ENCODE peak calls at places on chromosomes 6 and 20, in four cellular contexts. D is GM12878, Q is stomach, S is PC-9. Y is an unnamed sample.

GRCh38 chr6:70414813-70415212 is 1.5 kb downstream of the FAM135A start:
- DNase-seq in Q (no peak), S (no peak), D (no peak), Y (no peak)

GRCh38 chr6:155186052-155186658 is 77.7 kb upstream of the CLDN20 start:
- DNase-seq in D (no peak), Q (no peak), S (no peak), Y (no peak)

GRCh38 chr6:117264487-117265424 is 602 bp upstream of the VGLL2 start:
- DNase-seq in S (no peak), Q (no peak), D (no peak), Y (no peak)

GRCh38 chr6:156977527-156978291 is 200.5 kb downstream of the ARID1B start:
- DNase-seq in S (no peak), D (no peak), Q (peak), Y (no peak)

GRCh38 chr20:6492396-6493055 is 275.0 kb upstream of the BMP2 start:
- DNase-seq in S (no peak), Q (no peak), D (no peak), Y (peak)

GRCh38 chr6:105814745-105815536 is 271.2 kb upstream of the PRDM1 start:
- DNase-seq in S (no peak), D (no peak), Q (no peak), Y (no peak)

GRCh38 chr6:69784595-69785377 is 12.0 kb downstream of the LMBRD1 start:
- DNase-seq in Q (no peak), S (no peak), D (no peak), Y (no peak)

GRCh38 chr20:3046677-3047462 is 1.0 kb downstream of the MRPS26 start:
- DNase-seq in S (peak), D (no peak), Q (peak), Y (peak)

GRCh38 chr6:107315116-107315515 is 144.2 kb downstream of the PDSS2 start:
- DNase-seq in Q (no peak), D (no peak), S (no peak), Y (no peak)

GRCh38 chr20:41014557-41015088 is 14.0 kb upstream of the TOP1 start:
- DNase-seq in D (no peak), Q (no peak), S (no peak), Y (no peak)

GRCh38 chr6:30163090-30163917 is at the start of gene TRIM15:
- DNase-seq in D (no peak), Q (no peak), S (no peak), Y (peak)

GRCh38 chr6:117138920-117139319 is 126.4 kb upstream of the VGLL2 start:
- DNase-seq in D (no peak), S (no peak), Q (no peak), Y (no peak)

GRCh38 chr6:83270971-83271714 is 78.0 kb downstream of the RWDD2A start:
- DNase-seq in Q (no peak), D (no peak), S (no peak), Y (no peak)

GRCh38 chr20:8808180-8808535 is 260.7 kb upstream of the PLCB4 start:
- DNase-seq in Q (peak), D (no peak), S (no peak), Y (no peak)

GRCh38 chr20:5160882-5161281 is 34.1 kb downstream of the CDS2 start:
- DNase-seq in S (no peak), D (no peak), Q (no peak), Y (no peak)

GRCh38 chr6:151431336-151431735 is 20.6 kb downstream of the RMND1 start:
- DNase-seq in Q (no peak), S (no peak), D (no peak), Y (no peak)

DNA sequence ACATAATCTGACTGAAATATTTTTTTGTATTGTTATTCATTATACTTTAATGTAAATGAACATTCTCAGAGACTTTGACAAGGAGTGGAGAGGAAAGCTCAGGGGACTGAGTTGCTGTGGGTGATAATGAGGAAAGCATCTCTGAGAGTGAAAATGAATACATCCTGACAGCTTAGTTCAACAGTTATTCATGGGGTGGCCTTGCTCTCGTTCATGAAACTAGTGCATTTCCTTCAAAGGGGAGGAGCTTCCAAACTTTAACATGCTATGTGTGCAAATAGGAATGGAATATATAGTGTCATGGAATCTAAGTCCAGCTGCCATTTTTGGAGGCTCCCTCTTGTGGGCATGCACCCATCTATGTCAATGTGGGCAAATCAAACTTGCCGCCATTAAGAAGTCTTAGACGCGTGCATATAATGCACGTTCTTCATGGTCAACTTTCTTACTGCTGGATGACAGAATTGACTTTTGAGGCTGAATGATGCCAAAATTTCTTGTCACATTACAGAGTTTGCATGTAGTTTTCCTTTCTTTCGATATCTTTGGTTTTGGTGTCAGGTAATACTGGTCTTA is 124.3 kb upstream of the TMEM170B start:
- DNase-seq in D (no peak), Q (no peak), S (no peak), Y (no peak)
- TF ChIP-seq CTCF in D (peak), Q (no peak), S (no peak), Y (no peak)

DNA sequence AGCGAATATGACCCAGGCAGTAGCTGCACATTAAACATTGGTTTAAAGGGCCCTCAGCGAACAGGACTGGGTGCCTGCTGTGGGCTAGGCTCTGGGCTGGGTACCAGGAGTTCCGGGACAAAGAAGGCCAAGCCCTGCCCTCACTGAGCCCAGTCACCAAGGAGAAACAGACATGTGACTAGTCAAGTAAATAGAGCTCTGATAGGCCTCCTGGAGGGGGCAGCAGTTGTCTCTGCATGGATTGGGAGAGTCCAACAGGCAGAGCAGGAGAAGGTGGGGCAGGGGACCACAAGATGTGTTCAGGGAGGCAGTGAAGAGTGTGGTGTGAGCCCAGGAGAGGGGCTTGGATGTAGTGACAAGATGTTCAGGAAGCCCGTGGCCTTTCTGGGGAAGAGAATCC is 3.1 kb downstream of the HM13 start:
- DNase-seq in S (peak), Q (peak), D (no peak), Y (peak)
- TF ChIP-seq CTCF in S (peak), Q (no peak), D (peak), Y (peak)

DNA sequence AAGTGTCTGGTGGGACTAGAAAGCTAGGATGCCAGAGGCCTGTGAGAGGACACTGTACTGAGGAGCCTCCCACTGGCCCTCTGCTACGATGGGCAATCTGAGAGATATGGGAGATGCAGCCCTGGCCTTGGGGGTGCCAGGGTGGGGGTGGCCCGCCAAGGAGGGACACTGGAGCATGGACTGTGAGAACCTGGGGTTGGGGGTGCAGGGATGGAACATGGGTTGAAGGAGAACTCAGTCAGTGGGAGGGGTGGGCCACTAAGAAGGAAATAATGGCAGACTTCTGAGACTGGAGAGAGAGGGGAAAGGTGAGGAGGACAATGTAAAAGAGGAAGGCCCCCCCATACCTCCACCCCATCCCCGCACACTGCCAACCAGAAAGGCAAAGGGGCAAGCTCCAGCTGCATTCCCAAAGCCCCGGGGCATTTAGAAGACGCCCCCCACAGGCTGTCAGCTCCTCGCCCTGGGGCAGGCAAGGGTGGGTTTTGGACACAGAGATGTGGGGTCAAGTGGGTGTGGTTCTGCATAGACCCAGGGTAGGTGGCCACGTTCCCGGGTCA is 20.9 kb upstream of the SLC22A7 start:
- DNase-seq in S (no peak), Q (no peak), D (no peak), Y (no peak)
- TF ChIP-seq CTCF in S (no peak), Q (no peak), D (no peak), Y (no peak)

GRCh38 chr6:78438135-78438534 is 429.2 kb upstream of the IRAK1BP1 start:
- DNase-seq in S (no peak), D (no peak), Q (no peak), Y (no peak)

GRCh38 chr6:78436335-78436734 is 431.0 kb upstream of the IRAK1BP1 start:
- DNase-seq in Q (no peak), S (no peak), D (no peak), Y (peak)
- TF ChIP-seq CTCF in Q (no peak), S (peak), D (no peak), Y (peak)

DNA sequence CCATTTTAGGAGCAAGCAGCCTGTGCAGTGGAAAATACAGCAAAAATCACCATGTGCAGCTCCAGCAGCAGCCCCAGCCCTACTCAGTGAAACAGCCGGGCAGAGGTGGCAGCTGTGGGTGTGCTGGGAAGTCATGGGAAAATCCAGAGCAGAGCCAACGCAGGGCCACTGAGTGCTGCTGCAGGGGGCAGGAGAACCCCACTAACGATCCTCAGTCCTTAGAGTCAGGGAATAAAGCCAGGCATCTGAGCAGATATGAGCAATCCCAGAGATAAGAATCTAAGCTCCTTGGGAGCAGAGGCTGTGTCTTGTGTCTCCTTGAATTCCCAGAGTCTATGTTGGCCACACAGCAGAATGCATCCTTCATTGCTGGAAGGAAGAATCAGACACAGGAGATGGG is 493.1 kb upstream of the MAP3K7 start:
- DNase-seq in Q (no peak), D (no peak), S (no peak), Y (no peak)
- TF ChIP-seq CTCF in Q (no peak), D (no peak), S (no peak), Y (no peak)